ENCODE peak calls at places on chromosome 5, in nine cellular contexts. O is coronary artery, D is breast epithelium, H is GM23338, W is mammary epithelial cell, E is OCI-LY7, F is tibial nerve, Z is hepatocyte, J is cardiac muscle cell. B is an unnamed sample.

GRCh38 chr5:33808699-33809098 is 83.1 kb downstream of the ADAMTS12 start:
- DNase-seq in Z (no peak), F (no peak), O (no peak), H (no peak), J (peak), W (no peak), D (no peak), E (no peak), B (no peak)

GRCh38 chr5:132065351-132065937 is 5.0 kb downstream of the IL3 start:
- DNase-seq in D (no peak), E (peak), H (peak), F (peak), J (peak), Z (peak), W (peak), O (no peak), B (no peak)

GRCh38 chr5:173493040-173493439 is 123.4 kb downstream of the BOD1 start:
- DNase-seq in J (no peak), O (no peak), F (no peak), E (no peak), H (no peak), D (no peak), Z (no peak), W (no peak), B (no peak)

GRCh38 chr5:91182763-91183162 is 200.4 kb downstream of the ARRDC3 start:
- DNase-seq in E (peak), H (peak), J (peak), Z (no peak), F (peak), W (no peak), O (no peak), D (no peak), B (no peak)

GRCh38 chr5:141513627-141514329 is 24.9 kb downstream of the PCDHGC5 start:
- DNase-seq in W (peak), J (peak), H (peak), E (peak), F (peak), D (peak), O (peak), Z (peak), B (peak)

GRCh38 chr5:64207978-64208377 is 42.3 kb downstream of the RNF180 start:
- DNase-seq in W (peak), F (no peak), D (no peak), H (peak), J (peak), Z (no peak), O (no peak), E (peak), B (no peak)

GRCh38 chr5:83715316-83716060 is 5.2 kb downstream of the HAPLN1 start:
- DNase-seq in E (no peak), D (no peak), H (no peak), J (no peak), W (no peak), O (no peak), Z (no peak), F (no peak), B (no peak)

GRCh38 chr5:147746986-147747385 is 35.5 kb downstream of the JAKMIP2 start:
- DNase-seq in J (no peak), D (no peak), Z (no peak), O (no peak), H (no peak), E (no peak), W (no peak), F (no peak), B (no peak)

GRCh38 chr5:114416254-114416653 is 54.4 kb downstream of the KCNN2 start:
- DNase-seq in H (no peak), J (no peak), E (no peak), O (no peak), D (no peak), W (no peak), F (no peak), Z (no peak), B (no peak)

GRCh38 chr5:180824630-180825476 is 22.2 kb upstream of the MGAT1 start:
- DNase-seq in D (no peak), O (no peak), Z (no peak), W (no peak), F (no peak), J (peak), H (no peak), E (no peak), B (no peak)
- H3K27ac ChIP-seq in D (peak), O (peak), Z (no peak), W (no peak), F (peak), J (no peak), H (no peak), E (no peak), B (peak)

DNA sequence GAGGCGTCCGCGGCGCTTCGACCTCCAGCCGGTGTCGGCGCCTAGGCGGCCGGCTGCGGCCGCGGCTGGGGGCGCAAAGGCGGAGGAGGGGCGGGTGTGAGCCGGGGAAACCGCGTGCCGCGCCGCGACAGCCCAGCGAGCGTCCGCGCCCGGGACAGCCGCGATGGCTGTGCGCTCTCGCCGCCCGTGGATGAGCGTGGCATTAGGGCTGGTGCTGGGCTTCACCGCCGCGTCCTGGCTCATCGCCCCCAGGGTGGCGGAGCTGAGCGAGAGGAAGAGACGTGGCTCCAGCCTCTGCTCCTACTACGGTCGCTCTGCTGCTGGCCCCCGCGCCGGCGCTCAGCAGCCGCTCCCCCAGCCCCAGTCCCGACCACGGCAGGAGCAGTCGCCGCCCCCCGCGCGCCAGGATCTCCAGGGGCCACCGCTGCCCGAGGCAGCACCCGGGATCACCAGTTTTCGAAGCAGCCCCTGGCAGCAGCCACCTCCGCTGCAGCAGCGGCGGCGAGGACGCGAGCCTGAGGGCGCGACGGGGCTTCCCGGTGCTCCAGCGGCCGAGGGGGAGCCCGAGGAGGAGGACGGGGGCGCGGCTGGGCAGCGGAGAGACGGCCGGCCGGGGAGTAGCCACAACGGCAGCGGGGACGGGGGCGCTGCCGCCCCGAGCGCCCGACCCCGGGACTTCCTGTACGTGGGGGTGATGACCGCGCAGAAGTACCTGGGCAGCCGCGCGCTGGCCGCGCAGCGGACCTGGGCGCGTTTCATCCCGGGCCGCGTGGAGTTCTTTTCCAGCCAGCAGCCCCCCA is 602 bp downstream of the CHSY3 start:
- DNase-seq in E (no peak), J (peak), D (no peak), H (peak), W (peak), Z (peak), O (peak), F (no peak), B (no peak)
- H3K27ac ChIP-seq in E (no peak), J (no peak), D (peak), H (no peak), W (no peak), Z (peak), O (peak), F (peak), B (peak)

GRCh38 chr5:97658116-97658900 is 475.3 kb upstream of the RIOK2 start:
- DNase-seq in W (peak), D (no peak), Z (no peak), E (no peak), H (no peak), J (peak), F (no peak), O (no peak), B (no peak)
- H3K27ac ChIP-seq in W (no peak), D (no peak), Z (no peak), E (no peak), H (no peak), J (no peak), F (no peak), O (no peak), B (no peak)

GRCh38 chr5:96004754-96005153 is 43.1 kb upstream of the ELL2 start:
- DNase-seq in E (no peak), O (no peak), D (no peak), F (no peak), Z (no peak), J (no peak), H (no peak), W (no peak), B (no peak)

GRCh38 chr5:96007051-96007450 is 45.4 kb upstream of the ELL2 start:
- DNase-seq in D (no peak), F (no peak), J (no peak), H (no peak), Z (no peak), E (no peak), O (no peak), W (no peak), B (no peak)

GRCh38 chr5:96004087-96004486 is 42.4 kb upstream of the ELL2 start:
- DNase-seq in E (no peak), H (no peak), W (no peak), D (no peak), Z (no peak), J (no peak), O (no peak), F (no peak), B (no peak)

GRCh38 chr5:96008487-96008886 is 46.8 kb upstream of the ELL2 start:
- DNase-seq in H (no peak), E (no peak), F (no peak), Z (no peak), J (no peak), O (no peak), W (no peak), D (no peak), B (no peak)

DNA sequence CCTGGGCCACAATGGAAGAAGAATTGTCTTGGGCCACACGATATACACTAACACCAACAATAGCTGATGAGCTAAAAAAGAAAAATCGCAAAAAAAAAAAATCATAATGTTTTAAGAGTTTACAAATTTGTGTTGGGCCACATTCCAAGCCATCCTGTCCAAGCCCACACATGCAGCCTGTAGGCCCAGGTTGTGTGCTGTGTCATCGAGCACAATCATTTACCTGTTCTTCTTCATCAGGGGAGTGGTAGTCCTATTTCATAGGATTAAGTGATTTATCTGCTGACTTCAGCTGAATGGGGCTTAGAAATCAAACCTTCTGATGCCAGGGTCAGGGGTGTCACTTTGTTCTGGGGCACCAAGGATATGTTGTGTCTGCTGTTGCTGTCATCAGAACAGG is 44.6 kb upstream of the ELL2 start:
- DNase-seq in D (no peak), J (no peak), W (peak), F (no peak), E (no peak), H (no peak), O (no peak), Z (no peak), B (no peak)
- H3K27ac ChIP-seq in D (no peak), J (no peak), W (peak), F (no peak), E (no peak), H (no peak), O (no peak), Z (no peak), B (no peak)

GRCh38 chr5:96870094-96871021 is 5.9 kb upstream of the ERAP2 start:
- DNase-seq in D (no peak), H (no peak), W (peak), F (no peak), E (peak), Z (no peak), O (no peak), J (peak), B (no peak)
- H3K27ac ChIP-seq in D (no peak), H (no peak), W (no peak), F (no peak), E (peak), Z (no peak), O (no peak), J (no peak), B (no peak)

GRCh38 chr5:40853632-40854192 is 12.5 kb downstream of the CARD6 start:
- DNase-seq in H (no peak), Z (no peak), O (no peak), E (no peak), W (no peak), F (no peak), D (no peak), J (no peak), B (no peak)
- H3K27ac ChIP-seq in H (no peak), Z (no peak), O (no peak), E (no peak), W (no peak), F (no peak), D (no peak), J (no peak), B (no peak)